ENCODE peak calls at places on chromosomes 6 and 20, in six cellular contexts. Q is GM23248, X is HCEC 1CT, H is lower lobe of right lung, B is progenitor cell of endocrine pancreas, T is stromal cell of bone marrow. R is an unnamed sample.

GRCh38 chr6:125986956-125987617 is 747 bp downstream of the TRMT11 start:
- DNase-seq in T (no peak), H (no peak), X (peak), Q (peak), B (no peak), R (no peak)

GRCh38 chr6:12546659-12546987 is 169.9 kb upstream of the PHACTR1 start:
- DNase-seq in H (no peak), Q (no peak), T (no peak), B (no peak), X (no peak), R (no peak)

GRCh38 chr6:135531954-135532490 is 34.5 kb upstream of the AHI1 start:
- DNase-seq in X (no peak), H (no peak), Q (peak), B (no peak), T (no peak), R (no peak)

GRCh38 chr6:24859608-24860007 is 60.9 kb upstream of the ARMH2 start:
- DNase-seq in X (no peak), T (no peak), H (no peak), B (no peak), Q (no peak), R (no peak)

GRCh38 chr6:6885521-6886088 is 222.2 kb upstream of the RREB1 start:
- DNase-seq in B (no peak), Q (no peak), X (no peak), H (peak), T (no peak), R (no peak)

GRCh38 chr6:6969761-6970223 is 138.0 kb upstream of the RREB1 start:
- DNase-seq in T (no peak), Q (no peak), X (no peak), H (no peak), B (peak), R (no peak)

GRCh38 chr20:49384437-49385434 is 97.7 kb downstream of the KCNB1 start:
- DNase-seq in T (peak), Q (peak), B (peak), H (peak), X (peak), R (peak)

GRCh38 chr6:131909408-131910218 is 41.6 kb downstream of the CCN2 start:
- DNase-seq in T (peak), H (no peak), X (peak), Q (peak), B (peak), R (peak)

GRCh38 chr6:111892431-111892830 is 19.2 kb upstream of the FYN start:
- DNase-seq in H (no peak), T (no peak), X (peak), B (no peak), Q (no peak), R (no peak)

GRCh38 chr6:49462599-49462926 is 490 bp downstream of the MMUT start:
- DNase-seq in H (no peak), B (no peak), X (no peak), T (no peak), Q (peak), R (no peak)

GRCh38 chr6:80341330-80341729 is 234.9 kb downstream of the BCKDHB start:
- DNase-seq in X (no peak), H (no peak), Q (peak), T (no peak), B (no peak), R (no peak)

GRCh38 chr6:111764238-111765182 is 108.7 kb downstream of the FYN start:
- DNase-seq in X (no peak), T (no peak), H (no peak), Q (no peak), B (no peak), R (peak)

GRCh38 chr20:56826971-56827645 is 198.0 kb downstream of the TFAP2C start:
- DNase-seq in H (no peak), T (peak), Q (peak), B (no peak), X (peak), R (no peak)

GRCh38 chr6:39887692-39888450 is 46.4 kb downstream of the MOCS1 start:
- DNase-seq in B (peak), T (peak), Q (peak), X (peak), H (peak), R (no peak)

GRCh38 chr6:11754625-11755289 is 23.8 kb downstream of the ADTRP start:
- DNase-seq in Q (peak), X (peak), T (peak), H (no peak), B (no peak), R (no peak)

GRCh38 chr6:16684896-16685554 is 76.2 kb downstream of the ATXN1 start:
- DNase-seq in X (peak), T (peak), H (no peak), Q (peak), B (no peak), R (no peak)

GRCh38 chr6:36559394-36559793 is 12.1 kb upstream of the STK38 start:
- DNase-seq in T (no peak), H (no peak), X (no peak), Q (no peak), B (no peak), R (no peak)

GRCh38 chr6:94300424-94301144 is 881.2 kb upstream of the EPHA7 start:
- DNase-seq in X (no peak), T (no peak), Q (no peak), H (no peak), B (no peak), R (no peak)

GRCh38 chr6:21597706-21598273 is 4.2 kb downstream of the SOX4 start:
- DNase-seq in X (peak), B (no peak), H (no peak), Q (peak), T (no peak), R (no peak)

GRCh38 chr6:108027594-108027993 is 46.9 kb downstream of the OSTM1 start:
- DNase-seq in B (no peak), T (no peak), X (no peak), H (no peak), Q (peak), R (no peak)

GRCh38 chr6:35736293-35736894 is 438 bp upstream of the ARMC12 start:
- DNase-seq in Q (peak), X (peak), T (no peak), B (peak), H (peak), R (peak)

GRCh38 chr6:131054392-131055250 is 8.4 kb downstream of the EPB41L2 start:
- DNase-seq in X (no peak), Q (no peak), T (no peak), B (no peak), H (no peak), R (no peak)

GRCh38 chr20:9344080-9344920 is 170.1 kb upstream of the LAMP5 start:
- DNase-seq in B (no peak), X (peak), H (no peak), Q (peak), T (no peak), R (no peak)

GRCh38 chr6:169985121-169986015 is 233.9 kb downstream of the ERMARD start:
- DNase-seq in B (no peak), Q (no peak), H (no peak), T (no peak), X (no peak), R (no peak)

GRCh38 chr20:19205999-19206398 is 6.4 kb upstream of the SLC24A3 start:
- DNase-seq in X (peak), T (peak), B (peak), H (peak), Q (peak), R (peak)

GRCh38 chr20:24497851-24498250 is 28.4 kb downstream of the SYNDIG1 start:
- DNase-seq in T (no peak), H (no peak), Q (no peak), X (no peak), B (no peak), R (no peak)

GRCh38 chr20:19387251-19387650 is 174.8 kb downstream of the SLC24A3 start:
- DNase-seq in T (no peak), H (no peak), B (no peak), X (no peak), Q (no peak), R (no peak)

GRCh38 chr6:57177545-57178225 is 5.6 kb downstream of the BAG2 start:
- DNase-seq in H (no peak), X (peak), T (peak), Q (peak), B (no peak), R (no peak)

GRCh38 chr20:4775322-4776078 is 53.8 kb downstream of the PRND start:
- DNase-seq in T (no peak), Q (no peak), B (no peak), X (no peak), H (peak), R (no peak)

GRCh38 chr6:33851959-33852358 is 48.2 kb upstream of the MLN start:
- DNase-seq in Q (peak), H (no peak), T (no peak), X (no peak), B (peak), R (no peak)

GRCh38 chr20:38171301-38172010 is 6.4 kb upstream of the TGM2 start:
- DNase-seq in T (no peak), Q (peak), B (no peak), H (no peak), X (no peak), R (no peak)

GRCh38 chr6:170004585-170005210 is 253.3 kb downstream of the ERMARD start:
- DNase-seq in Q (no peak), T (no peak), X (no peak), B (no peak), H (no peak), R (no peak)

GRCh38 chr6:123118811-123119210 is 122.8 kb downstream of the CLVS2 start:
- DNase-seq in X (no peak), T (no peak), B (no peak), Q (no peak), H (no peak), R (no peak)

GRCh38 chr20:45934046-45934586 is 367 bp upstream of the PCIF1 start:
- DNase-seq in X (peak), Q (peak), T (no peak), B (no peak), H (peak), R (peak)

GRCh38 chr6:38155144-38155543 is 335.6 kb downstream of the ZFAND3 start:
- DNase-seq in H (peak), Q (no peak), B (no peak), X (no peak), T (no peak), R (no peak)

GRCh38 chr6:82040405-82041221 is 206.9 kb downstream of the IBTK start:
- DNase-seq in Q (peak), X (peak), H (no peak), T (peak), B (peak), R (peak)

GRCh38 chr6:139452176-139452876 is 77.9 kb upstream of the CITED2 start:
- DNase-seq in B (no peak), T (no peak), Q (peak), X (peak), H (no peak), R (no peak)

GRCh38 chr20:1844723-1845523 is 50.3 kb upstream of the SIRPA start:
- DNase-seq in X (no peak), T (peak), H (peak), Q (peak), B (no peak), R (peak)

GRCh38 chr6:136173519-136174507 is 76.3 kb downstream of the MTFR2 start:
- DNase-seq in Q (no peak), H (no peak), B (no peak), X (no peak), T (no peak), R (no peak)

GRCh38 chr20:41308290-41308691 is 9.2 kb downstream of the ZHX3 start:
- DNase-seq in Q (peak), H (no peak), T (peak), X (peak), B (no peak), R (no peak)

R was measured in naive thymus-derived CD8-positive, alpha-beta T cell.